ENCODE peak calls at places on chromosomes 12 and 14, in ten cellular contexts. X is NCI-H2081; S is T1000; F is GM23248; P is activated T-cell treated with anti-CD3 and anti-CD28 coated beads, Interleukin-2, amount 50 U/mL, for 72 hours; W is hippocampal formation; G is T-helper 2 cell treated with Interferon-gamma antibody and Interleukin-4, amounts not matched to agents 5 μg/mL and 100 μg/mL, for 36 hours; B is heart left ventricle; R is stimulated activated CD4-positive, alpha-beta T cell treated with anti-CD3 and anti-CD28 coated beads, Interleukin-2, amount 100 ng/mL, for 48 hours; C is nephron progenitor cell. Y is an unnamed sample.

GRCh38 chr14:75298187-75298985 is 19.8 kb downstream of the FOS start:
- DNase-seq in X (no peak), S (no peak), F (no peak), P (no peak), W (no peak), G (no peak), B (no peak), R (no peak), C (no peak), Y (no peak)

GRCh38 chr12:62957233-62957953 is 22.4 kb upstream of the PPM1H start:
- DNase-seq in X (no peak), S (no peak), F (no peak), P (no peak), W (no peak), G (no peak), B (no peak), R (no peak), C (no peak), Y (no peak)

GRCh38 chr14:96065661-96066459 is 26.7 kb downstream of the C14orf132 start:
- DNase-seq in X (no peak), S (no peak), F (no peak), P (no peak), W (no peak), G (no peak), B (no peak), R (no peak), C (no peak), Y (no peak)

GRCh38 chr12:101040936-101041335 is 169.1 kb downstream of the SLC5A8 start:
- DNase-seq in X (no peak), S (no peak), F (peak; percentile 29), P (no peak), W (no peak), G (no peak), B (no peak), R (no peak), C (no peak), Y (no peak)

GRCh38 chr14:34781242-34781641 is 66.8 kb upstream of the CFL2 start:
- DNase-seq in X (no peak), S (peak; percentile 3), F (peak; percentile 93), P (no peak), W (no peak), G (no peak), B (no peak), R (no peak), C (no peak), Y (no peak)

GRCh38 chr12:92661269-92661668 is 41.5 kb upstream of the PLEKHG7 start:
- DNase-seq in X (no peak), S (no peak), F (no peak), P (no peak), W (no peak), G (no peak), B (no peak), R (no peak), C (no peak), Y (no peak)

GRCh38 chr12:1657616-1658167 is 28.7 kb downstream of the WNT5B start:
- DNase-seq in X (no peak), S (no peak), F (no peak), P (no peak), W (no peak), G (no peak), B (no peak), R (no peak), C (no peak), Y (no peak)

GRCh38 chr14:104376202-104377140 is 203.1 kb upstream of the C14orf180 start:
- DNase-seq in X (no peak), S (no peak), F (no peak), P (no peak), W (no peak), G (no peak), B (no peak), R (no peak), C (no peak), Y (no peak)

GRCh38 chr12:32609966-32610365 is 69.1 kb upstream of the DNM1L start:
- DNase-seq in X (no peak), S (no peak), F (no peak), P (no peak), W (no peak), G (no peak), B (no peak), R (no peak), C (no peak), Y (no peak)

GRCh38 chr12:106274575-106275081 is 26.8 kb upstream of the CKAP4 start:
- DNase-seq in X (no peak), S (no peak), F (peak; percentile 54), P (no peak), W (no peak), G (no peak), B (no peak), R (no peak), C (no peak), Y (no peak)

GRCh38 chr14:54653764-54654469 is 87.0 kb downstream of the SAMD4A start:
- DNase-seq in X (no peak), S (peak; percentile 17), F (peak; percentile 66), P (no peak), W (no peak), G (no peak), B (peak; percentile 66), R (no peak), C (peak; percentile 22), Y (peak; percentile 42)

GRCh38 chr14:77909911-77910310 is 110.0 kb downstream of the ADCK1 start:
- DNase-seq in X (no peak), S (no peak), F (no peak), P (no peak), W (peak; percentile 23), G (no peak), B (no peak), R (no peak), C (no peak), Y (no peak)

GRCh38 chr12:19465711-19466110 is 26.4 kb downstream of the AEBP2 start:
- DNase-seq in X (no peak), S (no peak), F (no peak), P (no peak), W (no peak), G (no peak), B (no peak), R (no peak), C (no peak), Y (no peak)

GRCh38 chr14:59342516-59343484 is 122.4 kb downstream of the GPR135 start:
- DNase-seq in X (no peak), S (no peak), F (no peak), P (no peak), W (no peak), G (no peak), B (peak; percentile 48), R (no peak), C (no peak), Y (no peak)

GRCh38 chr14:42214981-42215491 is 608.4 kb downstream of the LRFN5 start:
- DNase-seq in X (no peak), S (peak; percentile 56), F (peak; percentile 92), P (no peak), W (peak; percentile 18), G (no peak), B (no peak), R (no peak), C (no peak), Y (no peak)

GRCh38 chr14:74510955-74511354 is 17.4 kb downstream of the ISCA2 start:
- DNase-seq in X (no peak), S (no peak), F (peak; percentile 96), P (no peak), W (no peak), G (no peak), B (no peak), R (no peak), C (no peak), Y (no peak)